ENCODE peak calls at places on chromosomes 13 and 19, in five cellular contexts. V is stromal cell of bone marrow, B is foreskin fibroblast, P is stomach, Z is NCI-H524. S is an unnamed sample.

GRCh38 chr13:31522431-31522830 is 216.9 kb upstream of the RXFP2 start:
- DNase-seq in P (no peak), B (no peak), Z (no peak), V (no peak), S (no peak)

GRCh38 chr19:43674630-43674982 is 4.6 kb upstream of the PLAUR start:
- DNase-seq in P (no peak), B (no peak), V (no peak), Z (no peak), S (no peak)

GRCh38 chr13:22933571-22934181 is 247.1 kb upstream of the SGCG start:
- DNase-seq in B (no peak), Z (no peak), V (no peak), P (no peak), S (no peak)

GRCh38 chr19:679418-680286 is 3.5 kb downstream of the FSTL3 start:
- DNase-seq in V (peak; percentile 64), Z (peak; percentile 35), B (peak; percentile 74), P (peak; percentile 57), S (peak; percentile 44)

GRCh38 chr19:34430738-34431625 is 2.8 kb downstream of the UBA2 start:
- DNase-seq in Z (peak; percentile 48), P (no peak), V (no peak), B (peak; percentile 15), S (peak; percentile 21)

GRCh38 chr19:10327793-10328192 is 5.5 kb downstream of the RAVER1 start:
- DNase-seq in P (no peak), Z (no peak), V (no peak), B (no peak), S (no peak)

GRCh38 chr19:58535857-58536256 is 8.0 kb upstream of the TRIM28 start:
- DNase-seq in V (no peak), Z (no peak), B (no peak), P (no peak), S (no peak)

GRCh38 chr19:46159418-46159817 is 11.4 kb downstream of the IGFL2 start:
- DNase-seq in P (no peak), V (no peak), Z (no peak), B (no peak), S (no peak)

GRCh38 chr13:44854264-44855060 is 134.8 kb downstream of the NUFIP1 start:
- DNase-seq in B (no peak), P (peak; percentile 82), Z (peak; percentile 80), V (no peak), S (peak; percentile 20)

GRCh38 chr19:49809155-49809986 is 3.7 kb downstream of the FUZ start:
- DNase-seq in V (no peak), B (no peak), P (peak; percentile 66), Z (no peak), S (peak; percentile 34)

GRCh38 chr13:107376393-107377085 is 808.6 kb upstream of the ARGLU1 start:
- DNase-seq in Z (no peak), P (no peak), B (no peak), V (no peak), S (no peak)

GRCh38 chr13:109667754-109668360 is 118.5 kb downstream of the IRS2 start:
- DNase-seq in B (no peak), V (no peak), P (no peak), Z (no peak), S (no peak)

GRCh38 chr13:46097663-46098062 is 7.2 kb downstream of the CPB2 start:
- DNase-seq in P (no peak), V (no peak), Z (no peak), B (no peak), S (no peak)

GRCh38 chr13:38350114-38350617 is 515 bp downstream of the UFM1 start:
- DNase-seq in P (peak; percentile 74), Z (peak; percentile 73), B (peak; percentile 22), V (peak; percentile 32), S (peak; percentile 37)

GRCh38 chr19:56837892-56838679 is 2.4 kb downstream of the PEG3 start:
- DNase-seq in Z (no peak), P (no peak), B (no peak), V (peak; percentile 13), S (peak; percentile 79)

GRCh38 chr13:76884167-76884566 is 2.0 kb downstream of the KCTD12 start:
- DNase-seq in P (peak; percentile 30), B (peak; percentile 46), Z (peak; percentile 84), V (no peak), S (peak; percentile 41)

GRCh38 chr13:26707122-26708006 is 53.2 kb downstream of the GPR12 start:
- DNase-seq in B (peak; percentile 20), P (no peak), Z (peak; percentile 95), V (peak; percentile 22), S (peak; percentile 87)

GRCh38 chr13:73870970-73871935 is 263.0 kb downstream of the KLF12 start:
- DNase-seq in V (peak; percentile 93), B (peak; percentile 66), P (no peak), Z (no peak), S (no peak)

GRCh38 chr13:103351035-103351828 is 285.0 kb upstream of the SLC10A2 start:
- DNase-seq in B (no peak), P (no peak), V (peak; percentile 12), Z (no peak), S (no peak)

GRCh38 chr13:85582890-85583289 is 216.3 kb downstream of the SLITRK6 start:
- DNase-seq in P (no peak), Z (no peak), V (no peak), B (no peak), S (no peak)

GRCh38 chr13:30165071-30165470 is 142.3 kb downstream of the KATNAL1 start:
- DNase-seq in V (no peak), B (no peak), P (no peak), Z (peak; percentile 37), S (no peak)

S was measured in WERI-Rb-1.